ENCODE peak calls at places on chromosomes 11 and 22, in seven cellular contexts. R is neural progenitor cell; W is upper lobe of left lung; Z is naive thymus-derived CD4-positive, alpha-beta T cell; J is K562; C is left ventricle myocardium inferior; E is aorta. F is an unnamed sample. For H3K27me3, the result is how much of the 10 kb centered on the place peaks cover.

GRCh38 chr11:65391007-65391406 is 4.6 kb downstream of the FRMD8 start:
- DNase-seq in R (peak), W (no peak), Z (no peak), J (no peak), C (peak), E (no peak), F (no peak)

GRCh38 chr22:31160328-31160978 is 471 bp downstream of the RNF185 start:
- DNase-seq in R (no peak), W (no peak), Z (no peak), J (peak), C (no peak), E (no peak), F (no peak)

GRCh38 chr11:88480217-88480616 is 142.7 kb upstream of the CTSC start:
- DNase-seq in R (no peak), W (no peak), Z (no peak), J (no peak), C (no peak), E (no peak), F (no peak)

GRCh38 chr11:15714641-15715399 is 600.1 kb downstream of the INSC start:
- DNase-seq in R (no peak), W (no peak), Z (no peak), J (no peak), C (no peak), E (no peak), F (no peak)

GRCh38 chr22:17366830-17367229 is 2.4 kb upstream of the CECR2 start:
- DNase-seq in R (peak), W (peak), Z (no peak), J (peak), C (peak), E (no peak), F (no peak)

GRCh38 chr11:6566704-6567370 is 36.6 kb downstream of the RRP8 start:
- DNase-seq in R (no peak), W (no peak), Z (no peak), J (no peak), C (no peak), E (peak), F (no peak)

GRCh38 chr11:60767388-60767811 is 10.7 kb downstream of the MS4A15 start:
- DNase-seq in R (peak), W (no peak), Z (no peak), J (peak), C (no peak), E (peak), F (peak)

GRCh38 chr11:47967577-47968230 is 12.7 kb upstream of the PTPRJ start:
- DNase-seq in R (no peak), W (no peak), Z (no peak), J (no peak), C (no peak), E (no peak), F (no peak)

GRCh38 chr11:614583-615452 is 932 bp downstream of the IRF7 start:
- DNase-seq in R (peak), W (peak), Z (no peak), J (no peak), C (peak), E (no peak), F (peak)

GRCh38 chr11:103735497-103736032 is 300.9 kb upstream of the DDI1 start:
- DNase-seq in R (no peak), W (no peak), Z (no peak), J (no peak), C (no peak), E (no peak), F (no peak)

GRCh38 chr11:2517016-2517385 is 72.2 kb downstream of the KCNQ1 start:
- DNase-seq in R (no peak), W (peak), Z (no peak), J (no peak), C (peak), E (peak), F (peak)

DNA sequence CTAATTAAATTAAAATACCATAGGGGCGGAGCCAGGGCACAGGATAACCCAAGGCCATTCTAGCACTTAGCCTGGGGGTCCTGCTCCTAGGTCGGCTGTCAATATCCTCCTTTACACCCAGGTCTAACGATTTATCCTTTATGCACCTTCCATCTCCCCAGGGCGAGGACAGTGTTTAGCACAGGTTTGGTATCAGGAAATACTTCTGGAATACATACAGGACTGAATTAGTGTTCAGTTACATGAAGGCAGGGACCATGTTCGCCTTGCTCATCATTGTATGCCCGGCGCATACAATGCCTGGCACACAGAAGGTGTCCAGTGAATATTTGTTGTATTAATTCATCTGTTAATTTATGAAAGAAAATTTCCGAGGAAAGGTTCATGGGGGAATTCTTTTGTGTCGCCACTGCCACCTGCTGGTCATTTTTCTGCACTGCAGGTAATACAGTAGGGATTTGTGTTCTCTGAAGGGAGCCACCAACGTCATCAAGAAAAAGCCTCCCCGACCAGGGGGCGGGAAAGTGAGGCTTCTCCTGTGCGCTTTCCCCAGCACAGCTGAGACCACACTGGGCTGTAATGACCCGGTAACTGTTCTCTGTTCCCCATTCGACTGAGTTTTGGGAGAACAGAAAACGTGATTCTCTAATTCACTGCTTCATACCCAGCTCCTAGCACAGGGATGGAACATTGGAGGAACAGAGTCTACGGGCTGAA is 68.7 kb upstream of the ASPHD2 start:
- DNase-seq in R (peak), W (no peak), Z (peak), J (peak), C (peak), E (peak), F (no peak)
- H3K27me3 ChIP-seq in R (under half), W (under half), Z (under half), J (under half), C (half or more), E (under half), F (under half)

GRCh38 chr11:69983897-69984438 is 94.1 kb upstream of the ANO1 start:
- DNase-seq in R (no peak), W (no peak), Z (no peak), J (no peak), C (no peak), E (no peak), F (no peak)

GRCh38 chr11:69984457-69985261 is 93.5 kb upstream of the ANO1 start:
- DNase-seq in R (peak), W (no peak), Z (no peak), J (no peak), C (no peak), E (no peak), F (peak)

GRCh38 chr11:69986421-69987229 is 91.5 kb upstream of the ANO1 start:
- DNase-seq in R (no peak), W (no peak), Z (no peak), J (no peak), C (peak), E (no peak), F (peak)

GRCh38 chr11:69985654-69986420 is 92.3 kb upstream of the ANO1 start:
- DNase-seq in R (peak), W (peak), Z (no peak), J (peak), C (no peak), E (no peak), F (peak)

DNA sequence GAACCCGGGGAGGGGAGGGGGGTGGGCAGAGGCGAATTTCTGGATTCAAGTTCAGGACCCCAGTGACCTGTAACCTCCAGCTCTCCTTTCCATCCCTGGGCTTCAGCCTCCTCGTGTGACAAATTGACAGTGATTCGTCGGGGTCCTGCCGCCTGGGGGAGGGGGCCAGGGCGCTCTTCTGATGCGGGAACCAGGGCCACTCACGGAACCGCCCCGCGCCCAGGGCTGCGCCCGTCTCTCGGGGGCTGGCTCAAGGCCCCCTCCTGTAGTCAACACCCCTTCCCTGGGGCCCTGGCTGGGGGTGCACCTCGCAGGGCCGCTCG is 92.8 kb upstream of the ANO1 start:
- DNase-seq in R (no peak), W (no peak), Z (no peak), J (no peak), C (no peak), E (no peak), F (no peak)
- H3K4me3 ChIP-seq in R (peak), W (peak), Z (no peak), J (peak), C (peak), E (peak), F (peak)

GRCh38 chr11:62337682-62338181 is 484 bp downstream of the ASRGL1 start:
- DNase-seq in R (peak), W (peak), Z (no peak), J (peak), C (peak), E (peak), F (peak)

GRCh38 chr11:62336949-62337681 is at the start of gene ASRGL1:
- DNase-seq in R (peak), W (peak), Z (peak), J (peak), C (peak), E (peak), F (peak)

GRCh38 chr11:62338218-62338617 is 970 bp downstream of the ASRGL1 start:
- DNase-seq in R (no peak), W (no peak), Z (no peak), J (no peak), C (no peak), E (no peak), F (no peak)

DNA sequence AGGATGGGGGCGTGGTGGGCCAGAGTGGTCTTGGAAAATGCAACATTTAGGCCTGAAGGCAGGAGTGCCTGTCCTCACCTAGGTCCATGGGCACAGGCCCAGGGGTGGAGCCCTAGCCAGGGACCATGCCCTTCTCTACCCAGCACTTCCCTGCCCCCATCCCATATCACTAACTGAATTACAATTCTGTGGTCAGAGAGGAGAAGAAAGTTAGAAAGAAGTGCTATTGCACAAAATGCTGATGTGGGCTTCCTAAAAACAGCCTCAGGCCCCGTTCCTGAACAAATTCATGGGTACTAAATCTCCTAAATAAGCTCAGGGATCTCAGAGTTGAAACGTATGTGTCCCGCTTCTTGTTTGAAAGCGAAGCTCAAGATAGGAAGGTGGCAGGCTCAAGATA is 3.5 kb upstream of the ASRGL1 start:
- DNase-seq in R (no peak), W (no peak), Z (no peak), J (no peak), C (no peak), E (no peak), F (no peak)
- H3K27me3 ChIP-seq in R (under half), W (under half), Z (under half), J (under half), C (under half), E (under half), F (under half)

GRCh38 chr11:32172771-32173170 is 81.9 kb downstream of the RCN1 start:
- DNase-seq in R (peak), W (no peak), Z (no peak), J (no peak), C (no peak), E (peak), F (no peak)

GRCh38 chr11:32176223-32176811 is 85.4 kb downstream of the RCN1 start:
- DNase-seq in R (peak), W (no peak), Z (peak), J (peak), C (peak), E (peak), F (no peak)

GRCh38 chr11:32168924-32169323 is 78.0 kb downstream of the RCN1 start:
- DNase-seq in R (no peak), W (no peak), Z (no peak), J (no peak), C (no peak), E (no peak), F (no peak)

GRCh38 chr11:32173977-32174376 is 83.1 kb downstream of the RCN1 start:
- DNase-seq in R (no peak), W (no peak), Z (no peak), J (no peak), C (no peak), E (no peak), F (no peak)

GRCh38 chr11:32173435-32173834 is 82.6 kb downstream of the RCN1 start:
- DNase-seq in R (peak), W (peak), Z (no peak), J (peak), C (peak), E (peak), F (no peak)
- H3K4me3 ChIP-seq in R (no peak), W (peak), Z (no peak), J (no peak), C (peak), E (no peak), F (peak)

GRCh38 chr22:39622881-39623367 is 52.4 kb downstream of the CACNA1I start:
- DNase-seq in R (peak), W (peak), Z (peak), J (peak), C (peak), E (peak), F (peak)

GRCh38 chr22:39621826-39622225 is 51.3 kb downstream of the CACNA1I start:
- DNase-seq in R (no peak), W (no peak), Z (no peak), J (no peak), C (no peak), E (no peak), F (no peak)

GRCh38 chr22:39625554-39626537 is 55.3 kb downstream of the CACNA1I start:
- DNase-seq in R (no peak), W (no peak), Z (no peak), J (peak), C (no peak), E (no peak), F (no peak)

GRCh38 chr22:39623603-39624500 is 53.3 kb downstream of the CACNA1I start:
- DNase-seq in R (peak), W (no peak), Z (no peak), J (no peak), C (no peak), E (no peak), F (no peak)

GRCh38 chr22:39624501-39624821 is 53.9 kb downstream of the CACNA1I start:
- DNase-seq in R (no peak), W (no peak), Z (no peak), J (no peak), C (no peak), E (no peak), F (no peak)
- H3K27me3 ChIP-seq in R (under half), W (under half), Z (under half), J (under half), C (half or more), E (under half), F (half or more)

DNA sequence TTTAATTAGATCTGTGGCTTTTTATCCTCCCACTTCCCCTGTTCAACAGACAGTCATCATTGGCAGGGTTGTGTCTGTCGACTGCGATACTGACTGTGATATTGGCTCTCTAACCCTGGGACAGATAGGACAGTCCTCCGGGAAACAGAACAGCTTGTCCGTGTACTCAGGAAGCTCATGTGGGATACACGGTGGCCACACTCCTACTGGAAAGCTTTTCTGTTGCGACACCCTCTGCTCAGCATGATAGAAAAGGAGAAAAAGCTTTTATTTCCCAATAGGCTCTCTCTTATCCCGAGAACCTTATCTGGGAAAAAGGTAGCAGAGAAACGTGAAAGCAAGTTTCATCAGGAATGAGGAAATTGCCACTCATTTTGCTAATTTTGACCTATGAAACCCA is 60.4 kb upstream of the HSPA8 start:
- DNase-seq in R (no peak), W (no peak), Z (no peak), J (no peak), C (no peak), E (no peak), F (no peak)
- H3K4me3 ChIP-seq in R (no peak), W (no peak), Z (no peak), J (no peak), C (no peak), E (no peak), F (no peak)

GRCh38 chr11:45768486-45768885 is 36.5 kb upstream of the SLC35C1 start:
- DNase-seq in R (no peak), W (no peak), Z (no peak), J (no peak), C (no peak), E (no peak), F (no peak)
- H3K27me3 ChIP-seq in R (under half), W (under half), Z (under half), J (under half), C (under half), E (under half), F (under half)

DNA sequence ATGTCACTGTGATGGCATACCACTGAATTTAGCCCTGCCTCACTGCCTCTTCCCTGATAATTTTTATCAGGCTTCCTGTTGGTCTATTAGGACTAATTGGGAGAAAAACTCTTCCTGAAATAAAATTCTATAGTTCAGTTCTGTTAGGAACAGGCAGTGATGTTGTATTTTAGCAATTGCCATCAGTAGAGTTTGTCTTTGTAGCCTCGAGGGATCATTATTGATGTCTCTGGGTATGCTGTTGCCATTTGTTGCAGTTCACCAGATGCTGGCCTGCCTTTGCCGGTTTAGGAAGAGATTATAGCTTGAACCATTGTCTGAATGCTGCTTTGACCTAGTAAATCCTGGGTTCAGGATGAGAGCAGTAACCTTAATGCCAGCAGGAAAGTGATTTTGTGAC is 41.0 kb downstream of the KDM2A start:
- DNase-seq in R (peak), W (no peak), Z (no peak), J (no peak), C (no peak), E (no peak), F (no peak)
- H3K4me3 ChIP-seq in R (no peak), W (no peak), Z (no peak), J (no peak), C (no peak), E (no peak), F (no peak)

F was measured in upper lobe of right lung.